ENCODE peak calls at places on chromosomes 2 and 18, in six cellular contexts. Y, O, Z, L, V and F are unnamed samples. For H3K79me2, the result is how much of the 10 kb centered on the place peaks cover.

GRCh38 chr18:74353169-74353775 is 37.6 kb downstream of the C18orf63 start:
- DNase-seq in Y (peak), O (peak), Z (peak), L (peak), V (peak), F (peak)

GRCh38 chr18:25434771-25435461 is 83.0 kb upstream of the ZNF521 start:
- DNase-seq in Y (no peak), O (no peak), Z (no peak), L (no peak), V (no peak), F (no peak)

GRCh38 chr2:208501217-208501616 is 94.6 kb downstream of the PTH2R start:
- DNase-seq in Y (no peak), O (peak), Z (no peak), L (no peak), V (peak), F (no peak)

GRCh38 chr2:230714122-230714453 is 1.4 kb downstream of the CAB39 start:
- DNase-seq in Y (peak), O (peak), Z (no peak), L (peak), V (no peak), F (peak)

GRCh38 chr2:67251741-67252140 is 145.4 kb upstream of the ETAA1 start:
- DNase-seq in Y (no peak), O (no peak), Z (no peak), L (no peak), V (no peak), F (no peak)

GRCh38 chr2:181130686-181131085 is 150.3 kb downstream of the UBE2E3 start:
- DNase-seq in Y (no peak), O (no peak), Z (no peak), L (no peak), V (no peak), F (no peak)

GRCh38 chr2:119735565-119735964 is 24.2 kb upstream of the PTPN4 start:
- DNase-seq in Y (no peak), O (no peak), Z (no peak), L (no peak), V (no peak), F (no peak)

GRCh38 chr2:130391058-130391871 is 35.4 kb downstream of the PTPN18 start:
- DNase-seq in Y (peak), O (peak), Z (peak), L (peak), V (peak), F (peak)

GRCh38 chr2:218291934-218292699 is at the start of gene TMBIM1:
- DNase-seq in Y (peak), O (peak), Z (peak), L (peak), V (peak), F (peak)

GRCh38 chr2:31227110-31227509 is 6.8 kb upstream of the EHD3 start:
- DNase-seq in Y (no peak), O (no peak), Z (no peak), L (no peak), V (no peak), F (peak)

GRCh38 chr2:10084567-10084910 is 4.3 kb upstream of the CYS1 start:
- DNase-seq in Y (no peak), O (no peak), Z (no peak), L (no peak), V (no peak), F (peak)

GRCh38 chr2:70371753-70372152 is 69.9 kb upstream of the FAM136A start:
- DNase-seq in Y (peak), O (no peak), Z (no peak), L (no peak), V (no peak), F (peak)

GRCh38 chr2:54503192-54503591 is 47.1 kb downstream of the SPTBN1 start:
- DNase-seq in Y (no peak), O (peak), Z (peak), L (peak), V (peak), F (no peak)

GRCh38 chr2:84942964-84943421 is 28.0 kb upstream of the KCMF1 start:
- DNase-seq in Y (no peak), O (no peak), Z (no peak), L (peak), V (no peak), F (peak)

GRCh38 chr18:61546598-61546997 is 213.4 kb downstream of the CDH20 start:
- DNase-seq in Y (no peak), O (peak), Z (no peak), L (no peak), V (no peak), F (peak)

GRCh38 chr2:47725808-47726207 is 57.1 kb upstream of the MSH6 start:
- DNase-seq in Y (no peak), O (no peak), Z (no peak), L (peak), V (no peak), F (no peak)

GRCh38 chr2:183088061-183088460 is 9.5 kb downstream of the DUSP19 start:
- DNase-seq in Y (no peak), O (no peak), Z (no peak), L (no peak), V (no peak), F (no peak)

GRCh38 chr2:238288650-238289573 is 502 bp upstream of the PER2 start:
- DNase-seq in Y (peak), O (peak), Z (peak), L (peak), V (peak), F (peak)

GRCh38 chr2:17976871-17977746 is 98.6 kb downstream of the KCNS3 start:
- DNase-seq in Y (peak), O (peak), Z (no peak), L (no peak), V (no peak), F (peak)

GRCh38 chr18:13366977-13367892 is 148.7 kb downstream of the LDLRAD4 start:
- DNase-seq in Y (no peak), O (peak), Z (no peak), L (no peak), V (no peak), F (peak)

GRCh38 chr2:88099798-88100488 is 27.9 kb downstream of the FABP1 start:
- DNase-seq in Y (peak), O (no peak), Z (peak), L (no peak), V (peak), F (no peak)

GRCh38 chr2:130156624-130157004 is 11.7 kb upstream of the CCDC74B start:
- DNase-seq in Y (no peak), O (no peak), Z (no peak), L (no peak), V (no peak), F (peak)

GRCh38 chr2:181258761-181259160 is 198.4 kb upstream of the ITGA4 start:
- DNase-seq in Y (peak), O (peak), Z (no peak), L (no peak), V (no peak), F (no peak)

GRCh38 chr2:112834379-112835014 is 2.1 kb downstream of the IL1B start:
- DNase-seq in Y (peak), O (peak), Z (no peak), L (no peak), V (no peak), F (no peak)

GRCh38 chr2:23294238-23294637 is 90.7 kb upstream of the KLHL29 start:
- DNase-seq in Y (no peak), O (no peak), Z (no peak), L (no peak), V (no peak), F (no peak)

GRCh38 chr2:63000801-63001200 is 49.8 kb upstream of the OTX1 start:
- DNase-seq in Y (no peak), O (peak), Z (no peak), L (no peak), V (no peak), F (no peak)

GRCh38 chr2:210873631-210874030 is 317.2 kb downstream of the CPS1 start:
- DNase-seq in Y (no peak), O (no peak), Z (no peak), L (no peak), V (no peak), F (no peak)

GRCh38 chr2:188512456-188512855 is 220.8 kb downstream of the GULP1 start:
- DNase-seq in Y (no peak), O (peak), Z (no peak), L (peak), V (no peak), F (no peak)

GRCh38 chr18:22694954-22695353 is 238.2 kb upstream of the RBBP8 start:
- DNase-seq in Y (peak), O (peak), Z (no peak), L (no peak), V (peak), F (peak)

GRCh38 chr2:226427538-226428307 is 371.9 kb downstream of the IRS1 start:
- DNase-seq in Y (peak), O (peak), Z (no peak), L (no peak), V (no peak), F (no peak)

GRCh38 chr18:74146756-74147155 is 878 bp downstream of the FBXO15 start:
- DNase-seq in Y (no peak), O (no peak), Z (no peak), L (no peak), V (no peak), F (no peak)

GRCh38 chr2:85269959-85270358 is 57.8 kb downstream of the TGOLN2 start:
- DNase-seq in Y (no peak), O (no peak), Z (no peak), L (no peak), V (no peak), F (peak)

GRCh38 chr18:7755753-7756475 is 188.8 kb downstream of the PTPRM start:
- DNase-seq in Y (no peak), O (peak), Z (no peak), L (no peak), V (no peak), F (no peak)

GRCh38 chr2:27370816-27371620 is 602 bp downstream of the SNX17 start:
- DNase-seq in Y (peak), O (peak), Z (peak), L (peak), V (no peak), F (peak)

GRCh38 chr18:24173997-24174396 is 35.1 kb downstream of the CABYR start:
- DNase-seq in Y (peak), O (no peak), Z (no peak), L (no peak), V (no peak), F (no peak)

GRCh38 chr2:209960676-209961630 is 41.5 kb upstream of the RPE start:
- DNase-seq in Y (no peak), O (peak), Z (peak), L (peak), V (peak), F (peak)

GRCh38 chr2:33785201-33786106 is 186.4 kb upstream of the FAM98A start:
- DNase-seq in Y (no peak), O (no peak), Z (no peak), L (peak), V (no peak), F (no peak)

GRCh38 chr2:186617186-186617585 is 27.3 kb downstream of the ITGAV start:
- DNase-seq in Y (no peak), O (no peak), Z (no peak), L (no peak), V (no peak), F (no peak)

GRCh38 chr2:186614373-186614772 is 24.5 kb downstream of the ITGAV start:
- DNase-seq in Y (no peak), O (no peak), Z (no peak), L (no peak), V (no peak), F (no peak)

GRCh38 chr2:186611526-186611925 is 21.7 kb downstream of the ITGAV start:
- DNase-seq in Y (no peak), O (no peak), Z (no peak), L (no peak), V (no peak), F (no peak)

GRCh38 chr2:186610785-186611184 is 20.9 kb downstream of the ITGAV start:
- DNase-seq in Y (no peak), O (no peak), Z (no peak), L (no peak), V (no peak), F (no peak)

GRCh38 chr2:186612555-186613440 is 22.9 kb downstream of the ITGAV start:
- DNase-seq in Y (no peak), O (no peak), Z (no peak), L (no peak), V (no peak), F (no peak)
- H3K79me2 ChIP-seq in Y (under half), O (under half), Z (under half), L (under half), V (under half), F (half or more)

DNA sequence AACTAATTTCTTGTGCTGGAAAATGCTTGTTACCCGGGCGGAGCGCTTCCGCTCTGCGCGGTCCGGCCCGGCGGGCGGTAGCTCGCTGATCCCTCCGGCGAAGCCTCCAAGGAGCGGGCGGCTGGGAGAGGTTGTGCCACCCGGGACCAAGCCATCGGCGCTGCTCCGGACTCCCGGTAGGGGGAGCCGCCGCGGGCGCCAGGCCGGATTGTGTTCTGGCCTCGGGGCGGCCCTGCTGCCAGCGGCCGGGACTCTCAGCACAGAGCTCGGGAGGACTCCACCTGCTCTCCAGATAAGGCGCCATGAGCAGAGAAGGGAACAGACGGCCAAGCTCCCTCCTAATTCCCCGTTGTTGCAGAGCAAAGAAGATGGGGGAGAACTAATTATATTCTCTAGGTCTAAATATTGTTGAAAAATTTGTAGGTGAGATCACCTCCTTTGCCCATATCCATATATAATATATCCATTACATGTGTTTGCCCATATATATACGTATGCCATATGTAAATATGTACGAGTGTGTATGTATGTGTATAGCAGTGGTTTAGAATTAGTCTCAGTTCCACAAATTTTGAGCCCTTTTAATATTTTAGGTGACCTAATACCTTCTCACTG is 13.8 kb upstream of the SATB2 start:
- DNase-seq in Y (no peak), O (peak), Z (peak), L (peak), V (peak), F (peak)
- TF ChIP-seq CTCF in Y (peak), O (peak), Z (peak), L (peak), V (peak), F (peak)

DNA sequence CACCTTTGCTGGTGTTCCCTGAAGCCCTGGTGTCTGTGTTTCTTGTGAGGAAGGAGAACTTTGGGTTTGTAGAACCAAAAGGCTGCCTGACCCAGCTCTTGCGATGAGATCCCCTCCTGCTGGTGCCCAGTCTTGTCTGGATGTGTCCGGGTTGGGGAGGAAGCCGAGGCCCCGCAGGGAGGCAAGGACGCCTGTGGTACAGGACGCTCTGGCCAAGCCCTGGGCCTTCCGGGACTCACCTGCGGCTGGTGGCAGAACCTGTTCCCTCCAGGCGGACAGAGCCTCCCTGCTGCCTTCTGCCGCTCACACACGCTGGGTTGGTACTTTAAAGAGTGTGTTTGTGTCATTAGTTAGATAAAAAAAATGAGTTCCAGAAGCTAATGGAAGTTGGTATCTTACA is 616.2 kb downstream of the GALR1 start:
- DNase-seq in Y (no peak), O (no peak), Z (no peak), L (no peak), V (no peak), F (no peak)
- H2AFZ ChIP-seq in Y (no peak), O (no peak), Z (no peak), L (no peak), V (no peak), F (no peak)

GRCh38 chr2:233074106-233074505 is 14.0 kb downstream of the INPP5D start:
- DNase-seq in Y (no peak), O (no peak), Z (no peak), L (peak), V (no peak), F (no peak)

GRCh38 chr2:233076749-233077148 is 16.6 kb downstream of the INPP5D start:
- DNase-seq in Y (peak), O (no peak), Z (no peak), L (peak), V (no peak), F (no peak)

GRCh38 chr2:233072838-233073237 is 12.7 kb downstream of the INPP5D start:
- DNase-seq in Y (no peak), O (no peak), Z (peak), L (no peak), V (no peak), F (no peak)

GRCh38 chr2:233075141-233075965 is 15.2 kb downstream of the INPP5D start:
- DNase-seq in Y (no peak), O (no peak), Z (no peak), L (no peak), V (no peak), F (no peak)

GRCh38 chr2:233075966-233076339 is 15.8 kb downstream of the INPP5D start:
- DNase-seq in Y (no peak), O (no peak), Z (no peak), L (peak), V (no peak), F (no peak)
- H3K79me2 ChIP-seq in Y (under half), O (under half), Z (under half), L (half or more), V (under half), F (under half)

DNA sequence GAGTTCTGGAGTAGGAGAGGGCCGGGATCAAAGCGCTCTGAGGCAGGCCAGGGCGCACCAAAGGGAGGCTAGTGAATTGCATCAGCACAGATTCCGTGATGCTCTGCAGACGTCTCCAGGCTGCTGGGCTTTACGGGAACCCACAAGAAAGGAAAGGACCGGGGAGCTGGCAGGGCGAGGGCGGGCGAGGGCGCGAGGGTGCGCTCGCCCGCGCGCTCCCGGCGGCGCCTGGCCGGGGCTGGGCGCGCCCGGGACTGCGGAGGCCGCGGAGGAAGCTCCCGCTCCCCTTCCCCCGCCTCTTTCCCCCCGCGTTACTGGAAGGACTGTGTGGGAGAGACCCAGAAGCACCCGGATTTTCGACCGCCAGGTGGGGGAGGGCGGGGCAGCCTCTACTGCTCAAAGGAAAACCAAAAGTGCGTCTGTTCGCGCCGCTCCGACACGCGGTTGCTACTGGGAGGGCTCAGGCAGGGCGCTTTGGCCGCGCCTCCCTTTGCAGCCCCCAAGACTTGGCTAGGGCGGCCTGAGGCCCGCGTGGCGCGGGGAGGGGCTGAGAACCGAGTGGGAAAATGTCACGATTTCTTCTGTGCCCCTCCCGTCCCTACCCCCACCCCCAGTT is 2.3 kb upstream of the FOSL2 start:
- DNase-seq in Y (peak), O (peak), Z (peak), L (peak), V (peak), F (peak)
- TF ChIP-seq CTCF in Y (no peak), O (no peak), Z (no peak), L (no peak), V (no peak), F (no peak)